ENCODE peak calls at places on chromosome 4, in nine cellular contexts. Z is breast epithelium, V is suprapubic skin, K is Panc1, L is stomach, B is HCT116, S is upper lobe of left lung, C is transverse colon, U is SK-N-SH. E is an unnamed sample.

GRCh38 chr4:77600521-77601451 is 4.8 kb upstream of the CXCL13 start:
- DNase-seq in K (no peak), L (peak), V (no peak), U (peak), Z (peak), C (peak), B (peak), S (no peak), E (peak)

GRCh38 chr4:6955261-6955911 is 45.8 kb downstream of the TBC1D14 start:
- DNase-seq in V (peak), K (no peak), U (no peak), B (no peak), S (no peak), L (peak), Z (peak), C (peak), E (peak)

GRCh38 chr4:76570141-76570989 is 135.3 kb downstream of the SHROOM3 start:
- DNase-seq in L (no peak), C (no peak), B (no peak), K (peak), U (no peak), Z (no peak), V (no peak), S (no peak), E (no peak)

GRCh38 chr4:76718806-76719205 is 179.1 kb downstream of the SOWAHB start:
- DNase-seq in V (no peak), U (no peak), L (no peak), B (no peak), Z (no peak), K (no peak), S (no peak), C (no peak), E (no peak)

GRCh38 chr4:22487333-22487732 is 28.5 kb downstream of the ADGRA3 start:
- DNase-seq in B (no peak), L (no peak), V (no peak), K (no peak), S (no peak), C (no peak), Z (no peak), U (no peak), E (no peak)

GRCh38 chr4:119517361-119518229 is 111.0 kb downstream of the PDE5A start:
- DNase-seq in U (peak), C (no peak), S (no peak), K (no peak), Z (no peak), B (no peak), V (no peak), L (no peak), E (no peak)

GRCh38 chr4:87030606-87031441 is 96.0 kb downstream of the AFF1 start:
- DNase-seq in Z (no peak), U (peak), S (no peak), V (no peak), L (no peak), K (no peak), C (no peak), B (no peak), E (no peak)

GRCh38 chr4:47696823-47697222 is 141.0 kb downstream of the CORIN start:
- DNase-seq in Z (no peak), K (no peak), B (no peak), C (no peak), S (no peak), L (no peak), U (no peak), V (no peak), E (no peak)

GRCh38 chr4:112813790-112814189 is 176.8 kb downstream of the LARP7 start:
- DNase-seq in B (no peak), K (no peak), V (no peak), S (no peak), U (no peak), C (no peak), Z (no peak), L (no peak), E (no peak)

DNA sequence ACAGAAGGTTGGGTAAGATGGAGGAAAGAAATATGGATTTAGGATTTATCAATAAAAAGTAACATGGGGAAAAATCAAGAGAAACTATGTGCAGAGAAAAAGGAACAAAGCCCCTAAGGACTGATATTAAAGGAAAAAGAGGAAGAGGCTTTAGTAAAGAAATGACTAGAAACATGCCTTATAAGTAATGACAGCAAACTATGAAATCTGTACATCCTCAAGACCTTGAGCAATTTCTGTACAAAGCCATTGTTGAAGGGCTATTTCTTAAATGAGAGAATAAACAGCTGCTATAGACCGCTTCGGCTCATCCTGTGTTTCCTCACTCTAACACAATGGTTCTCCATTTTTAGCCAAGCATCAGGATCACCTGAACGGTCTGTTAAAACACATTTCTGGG is 180.3 kb upstream of the ATOH1 start:
- DNase-seq in U (no peak), Z (no peak), S (no peak), V (no peak), C (no peak), L (no peak), K (no peak), B (no peak), E (no peak)
- TF ChIP-seq POLR2AphosphoS5 in U (no peak), Z (no peak), S (no peak), V (no peak), C (no peak), L (no peak), K (no peak), B (no peak), E (no peak)

GRCh38 chr4:39363773-39364393 is 2.3 kb downstream of the RFC1 start:
- DNase-seq in V (no peak), L (no peak), S (no peak), U (no peak), K (no peak), C (no peak), Z (no peak), B (no peak), E (no peak)
- H3K4me3 ChIP-seq in V (no peak), L (no peak), S (peak), U (no peak), K (no peak), C (no peak), Z (no peak), B (no peak), E (no peak)

DNA sequence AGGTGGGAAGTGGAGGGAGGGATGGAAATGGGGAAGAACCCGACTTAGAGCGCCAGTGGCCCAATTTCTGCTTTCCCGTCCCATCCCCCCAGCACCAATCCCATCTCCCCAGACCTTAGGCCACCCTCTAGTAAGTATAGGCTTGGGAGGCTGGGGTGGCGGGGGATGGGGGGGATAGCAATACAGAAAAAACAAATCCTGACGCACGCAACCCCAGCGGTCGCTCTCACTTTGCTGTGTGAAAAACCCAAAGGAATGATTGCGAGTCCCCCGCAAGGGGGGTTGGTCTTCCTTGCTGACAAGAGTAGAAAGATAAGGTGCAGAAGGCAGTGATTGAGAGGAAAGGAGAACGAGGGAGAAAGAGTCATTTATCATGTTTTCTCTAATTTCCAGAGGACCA is 854 bp downstream of the CPE start:
- DNase-seq in C (no peak), Z (no peak), B (no peak), L (no peak), S (no peak), K (no peak), V (no peak), U (peak), E (peak)
- H3K27ac ChIP-seq in C (peak), Z (peak), B (no peak), L (no peak), S (no peak), K (no peak), V (no peak), U (peak), E (peak)

GRCh38 chr4:174826660-174827059 is 2.4 kb downstream of the GLRA3 start:
- DNase-seq in L (no peak), V (no peak), S (no peak), B (no peak), K (no peak), Z (no peak), U (no peak), C (no peak), E (no peak)

GRCh38 chr4:174834477-174834876 is 5.4 kb upstream of the GLRA3 start:
- DNase-seq in S (no peak), U (no peak), Z (no peak), L (no peak), V (no peak), C (no peak), B (no peak), K (no peak), E (no peak)

GRCh38 chr4:174828845-174829701 is at the start of gene GLRA3:
- DNase-seq in V (no peak), L (peak), S (peak), Z (no peak), U (peak), C (peak), B (no peak), K (no peak), E (no peak)
- TF ChIP-seq POLR2AphosphoS5 in V (no peak), L (no peak), S (no peak), Z (no peak), U (no peak), C (no peak), B (no peak), K (no peak), E (no peak)

GRCh38 chr4:59855630-59856352 is 1344.3 kb upstream of the ADGRL3 start:
- DNase-seq in Z (no peak), K (no peak), U (no peak), S (peak), B (no peak), V (no peak), C (no peak), L (no peak), E (no peak)
- H3K4me3 ChIP-seq in Z (no peak), K (no peak), U (no peak), S (no peak), B (no peak), V (no peak), C (no peak), L (no peak), E (no peak)

GRCh38 chr4:150248181-150248580 is 169.9 kb downstream of the DCLK2 start:
- DNase-seq in U (no peak), S (no peak), K (no peak), L (no peak), Z (no peak), V (no peak), B (no peak), C (no peak), E (no peak)
- H3K27ac ChIP-seq in U (no peak), S (no peak), K (peak), L (no peak), Z (no peak), V (no peak), B (no peak), C (no peak), E (no peak)

DNA sequence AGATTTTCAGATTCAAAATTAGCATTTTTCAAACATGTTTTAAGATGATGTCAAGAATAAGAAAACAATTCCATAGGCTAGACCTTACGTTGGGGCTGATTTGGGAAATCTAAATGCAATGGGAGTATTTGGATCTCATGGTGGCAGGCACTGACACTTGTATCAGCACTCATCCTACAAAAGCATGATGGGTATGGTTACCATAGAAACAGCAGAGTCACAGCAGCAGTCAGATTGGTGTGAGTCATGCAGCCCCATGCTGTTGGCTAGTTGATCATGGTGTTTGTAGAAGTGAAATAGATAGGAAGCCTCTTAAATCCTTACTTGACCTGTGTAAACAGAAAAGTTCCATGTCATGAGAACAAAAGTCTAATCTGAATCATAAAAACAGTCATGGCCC is 1637.3 kb upstream of the PABPC4L start:
- DNase-seq in U (no peak), L (no peak), C (no peak), S (no peak), K (no peak), V (no peak), Z (no peak), B (peak), E (no peak)
- TF ChIP-seq POLR2AphosphoS5 in U (no peak), L (no peak), C (no peak), S (no peak), K (no peak), V (no peak), Z (no peak), B (no peak), E (no peak)

DNA sequence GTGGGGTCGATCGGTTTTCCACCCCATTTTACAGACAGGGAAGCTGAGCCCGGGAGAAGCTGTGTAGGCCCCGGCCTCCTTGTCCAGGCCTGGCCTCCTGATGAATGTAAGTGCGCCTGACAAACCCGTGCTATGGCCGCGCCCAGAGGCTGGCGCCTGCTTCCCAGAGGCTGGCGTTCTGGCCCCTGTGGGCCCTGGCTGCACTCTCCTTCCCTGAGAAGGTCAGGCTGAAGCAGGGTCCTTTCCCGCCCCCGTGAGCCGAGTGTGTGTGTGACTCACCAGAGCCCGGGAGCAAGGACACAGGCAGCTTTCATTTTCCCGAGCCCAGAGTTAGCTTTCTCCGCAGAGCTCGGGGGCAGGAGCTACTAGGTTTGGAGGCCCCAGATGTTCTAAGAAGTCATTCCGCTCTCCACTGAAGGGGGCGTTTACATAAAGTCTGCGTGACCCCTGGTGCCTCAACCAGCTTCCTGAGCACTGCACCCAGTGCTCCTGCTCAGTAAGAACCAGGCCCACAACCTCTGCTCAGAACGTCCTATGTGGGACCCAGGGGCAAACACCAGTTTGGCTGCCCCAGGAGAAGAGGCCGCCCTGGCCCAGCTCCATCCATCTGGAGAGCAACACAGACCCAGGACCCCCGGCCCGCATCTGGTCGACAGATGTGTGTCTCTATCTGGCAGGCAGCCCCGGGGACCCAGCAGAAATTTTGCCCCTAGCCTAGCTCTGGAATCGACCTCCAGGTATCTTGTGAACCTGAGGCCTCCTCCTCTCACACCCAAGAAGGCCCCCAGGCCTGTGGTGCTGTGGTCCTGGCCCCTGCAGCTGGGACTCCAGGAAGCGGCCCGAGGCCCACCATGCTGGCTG is 13.6 kb downstream of the UVSSA start:
- DNase-seq in Z (no peak), K (no peak), L (no peak), B (no peak), U (peak), V (no peak), S (peak), C (no peak), E (no peak)
- H3K4me3 ChIP-seq in Z (no peak), K (no peak), L (no peak), B (no peak), U (no peak), V (no peak), S (no peak), C (no peak), E (no peak)

GRCh38 chr4:128782076-128782715 is 27.3 kb upstream of the JADE1 start:
- DNase-seq in C (peak), Z (no peak), S (no peak), V (no peak), K (no peak), U (peak), B (peak), L (peak), E (no peak)
- H3K27ac ChIP-seq in C (no peak), Z (no peak), S (no peak), V (peak), K (no peak), U (no peak), B (no peak), L (no peak), E (no peak)